ENCODE peak calls at places on chromosomes 2 and 18, in eight cellular contexts. Z, B, P, V, M, J, L and D are unnamed samples.

GRCh38 chr2:39320162-39320561 is 76.4 kb upstream of the CDKL4 start:
- DNase-seq in B (no peak), Z (no peak), P (no peak), L (no peak), J (no peak), M (no peak), V (no peak), D (no peak)

GRCh38 chr2:86052676-86053075 is 53.0 kb downstream of the POLR1A start:
- DNase-seq in J (no peak), M (no peak), Z (no peak), L (no peak), V (peak; percentile 55), B (no peak), P (no peak), D (no peak)

GRCh38 chr18:30748541-30748940 is 294.0 kb downstream of the DSC3 start:
- DNase-seq in B (no peak), L (no peak), M (no peak), Z (no peak), V (no peak), P (no peak), J (no peak), D (no peak)

GRCh38 chr2:196601430-196602306 is 37.8 kb upstream of the CCDC150 start:
- DNase-seq in P (peak; percentile 71), V (no peak), L (peak; percentile 89), B (no peak), Z (peak; percentile 73), M (no peak), J (no peak), D (no peak)

GRCh38 chr2:239150125-239151011 is 250.5 kb downstream of the HDAC4 start:
- DNase-seq in L (no peak), J (peak; percentile 37), V (no peak), B (no peak), P (no peak), M (no peak), Z (no peak), D (no peak)

GRCh38 chr2:239523147-239523943 is 122.5 kb upstream of the HDAC4 start:
- DNase-seq in V (no peak), Z (no peak), M (no peak), J (no peak), L (no peak), P (peak; percentile 37), B (no peak), D (no peak)

GRCh38 chr2:100350661-100351185 is 28.4 kb upstream of the LONRF2 start:
- DNase-seq in B (no peak), P (no peak), V (no peak), M (no peak), L (no peak), Z (no peak), J (no peak), D (no peak)

GRCh38 chr2:46163804-46164569 is 133.2 kb upstream of the EPAS1 start:
- DNase-seq in J (no peak), M (no peak), V (no peak), P (no peak), B (no peak), L (no peak), Z (no peak), D (no peak)

GRCh38 chr2:167945660-167946366 is 301.6 kb downstream of the STK39 start:
- DNase-seq in P (no peak), J (no peak), V (no peak), L (no peak), M (no peak), B (no peak), Z (no peak), D (no peak)

GRCh38 chr2:235106874-235107639 is 155.2 kb downstream of the SH3BP4 start:
- DNase-seq in M (no peak), J (no peak), L (no peak), B (peak; percentile 19), V (no peak), P (peak; percentile 67), Z (peak; percentile 35), D (peak; percentile 69)

GRCh38 chr2:241496904-241497877 is 11.2 kb downstream of the STK25 start:
- DNase-seq in B (no peak), L (no peak), M (no peak), Z (no peak), J (peak; percentile 88), V (no peak), P (no peak), D (no peak)

GRCh38 chr2:88666576-88666975 is 24.9 kb upstream of the RPIA start:
- DNase-seq in M (no peak), B (no peak), J (no peak), Z (no peak), P (no peak), V (no peak), L (no peak), D (no peak)

GRCh38 chr2:19538411-19538963 is 180.1 kb upstream of the OSR1 start:
- DNase-seq in J (no peak), B (no peak), L (peak; percentile 92), V (no peak), M (no peak), Z (no peak), P (no peak), D (no peak)

GRCh38 chr2:222751821-222752719 is 80.6 kb downstream of the MOGAT1 start:
- DNase-seq in J (no peak), V (no peak), M (no peak), B (no peak), Z (no peak), L (no peak), P (no peak), D (no peak)

GRCh38 chr2:95388091-95388692 is 14.3 kb upstream of the FAHD2A start:
- DNase-seq in B (no peak), M (no peak), Z (no peak), L (no peak), V (no peak), P (no peak), J (no peak), D (no peak)

GRCh38 chr18:58989184-58989759 is 124.6 kb downstream of the ZNF532 start:
- DNase-seq in J (no peak), B (no peak), Z (no peak), P (no peak), V (no peak), M (no peak), L (no peak), D (no peak)

GRCh38 chr2:26457241-26457666 is 20.7 kb downstream of the OTOF start:
- DNase-seq in L (no peak), M (no peak), V (no peak), Z (no peak), B (no peak), J (no peak), P (no peak), D (no peak)

GRCh38 chr2:218145124-218145523 is 19.3 kb downstream of the CXCR2 start:
- DNase-seq in P (no peak), B (no peak), V (no peak), J (no peak), M (no peak), Z (no peak), L (no peak), D (no peak)

GRCh38 chr2:74051504-74051903 is 66.8 kb downstream of the TET3 start:
- DNase-seq in L (no peak), Z (peak; percentile 36), V (no peak), P (no peak), B (no peak), J (no peak), M (no peak), D (no peak)